ENCODE peak calls at places on chromosomes 5 and 9, in ten cellular contexts. G is HepG2, H is upper lobe of left lung, D is SK-N-SH, O is transverse colon, F is ovary, P is tibial nerve, M is K562, Z is A549, Y is sigmoid colon. N is an unnamed sample.

GRCh38 chr9:91376239-91376638 is 14.5 kb upstream of the AUH start:
- DNase-seq in G (no peak), H (no peak), D (no peak), O (no peak), F (no peak), P (no peak), M (no peak), Z (no peak), Y (no peak), N (no peak)

GRCh38 chr5:88674262-88675158 is 208.5 kb downstream of the MEF2C start:
- DNase-seq in G (no peak), H (peak; percentile 82), D (no peak), O (no peak), F (no peak), P (no peak), M (no peak), Z (no peak), Y (no peak), N (no peak)

GRCh38 chr9:136255166-136255538 is 9.5 kb upstream of the QSOX2 start:
- DNase-seq in G (peak; percentile 27), H (peak; percentile 42), D (no peak), O (no peak), F (peak; percentile 70), P (no peak), M (no peak), Z (no peak), Y (no peak), N (no peak)

GRCh38 chr9:113574381-113575262 is 111.1 kb downstream of the RGS3 start:
- DNase-seq in G (no peak), H (no peak), D (no peak), O (no peak), F (no peak), P (no peak), M (no peak), Z (no peak), Y (peak; percentile 48), N (no peak)

GRCh38 chr9:28059192-28059591 is 485.9 kb upstream of the C9orf72 start:
- DNase-seq in G (no peak), H (no peak), D (no peak), O (no peak), F (no peak), P (no peak), M (no peak), Z (no peak), Y (no peak), N (no peak)

GRCh38 chr9:35962126-35962906 is 4.4 kb upstream of the OR2S2 start:
- DNase-seq in G (no peak), H (peak; percentile 57), D (peak; percentile 22), O (peak; percentile 37), F (no peak), P (no peak), M (peak; percentile 13), Z (no peak), Y (peak; percentile 76), N (no peak)

GRCh38 chr5:147397616-147398015 is 112.3 kb downstream of the DPYSL3 start:
- DNase-seq in G (no peak), H (no peak), D (no peak), O (no peak), F (no peak), P (no peak), M (no peak), Z (peak; percentile 23), Y (no peak), N (no peak)

GRCh38 chr5:162817381-162817780 is 620.0 kb upstream of the CCNG1 start:
- DNase-seq in G (no peak), H (no peak), D (no peak), O (no peak), F (no peak), P (no peak), M (no peak), Z (no peak), Y (no peak), N (no peak)

GRCh38 chr9:134407123-134407779 is 81.0 kb downstream of the RXRA start:
- DNase-seq in G (no peak), H (peak; percentile 95), D (peak; percentile 97), O (peak; percentile 89), F (peak; percentile 82), P (peak; percentile 74), M (peak; percentile 94), Z (peak; percentile 96), Y (peak; percentile 96), N (peak; percentile 91)

GRCh38 chr9:134403682-134404301 is 77.5 kb downstream of the RXRA start:
- DNase-seq in G (no peak), H (no peak), D (no peak), O (peak; percentile 66), F (peak; percentile 80), P (peak; percentile 80), M (no peak), Z (no peak), Y (peak; percentile 92), N (peak; percentile 63)

GRCh38 chr9:134406366-134407122 is 80.3 kb downstream of the RXRA start:
- DNase-seq in G (no peak), H (peak; percentile 76), D (peak; percentile 58), O (no peak), F (no peak), P (no peak), M (no peak), Z (peak; percentile 66), Y (no peak), N (no peak)

GRCh38 chr9:134404376-134405358 is 78.4 kb downstream of the RXRA start:
- DNase-seq in G (no peak), H (no peak), D (no peak), O (no peak), F (no peak), P (no peak), M (no peak), Z (no peak), Y (no peak), N (no peak)

GRCh38 chr9:134405527-134405926 is 79.3 kb downstream of the RXRA start:
- DNase-seq in G (no peak), H (no peak), D (no peak), O (no peak), F (no peak), P (no peak), M (no peak), Z (no peak), Y (no peak), N (no peak)
- H3K4me1 ChIP-seq in G (no peaks in the 10 kb centered on the region), H (peaks cover 79% of the 10 kb centered on the region), D (peaks cover 43% of the 10 kb centered on the region), O (peaks cover 57% of the 10 kb centered on the region), F (peaks cover 39% of the 10 kb centered on the region), P (peaks cover 74% of the 10 kb centered on the region), M (peaks cover 35% of the 10 kb centered on the region), Z (peaks cover 69% of the 10 kb centered on the region), Y (peaks cover 97% of the 10 kb centered on the region), N (peaks cover 97% of the 10 kb centered on the region)

GRCh38 chr9:128901822-128902221 is 19.0 kb upstream of the PHYHD1 start:
- DNase-seq in G (no peak), H (no peak), D (no peak), O (no peak), F (no peak), P (no peak), M (no peak), Z (no peak), Y (no peak), N (no peak)
- H3K4me3 ChIP-seq in G (no peak overlapping the region), H (peak overlapping the region; percentile 4), D (no peak overlapping the region), O (no peak overlapping the region), F (no peak overlapping the region), P (no peak overlapping the region), M (no peak overlapping the region), Z (no peak overlapping the region), Y (no peak overlapping the region), N (no peak overlapping the region)

GRCh38 chr9:124658165-124659017 is 112.7 kb downstream of the NR6A1 start:
- DNase-seq in G (peak; percentile 76), H (no peak), D (peak; percentile 76), O (peak; percentile 62), F (peak; percentile 27), P (peak; percentile 31), M (peak; percentile 30), Z (peak; percentile 97), Y (peak; percentile 73), N (peak; percentile 59)

GRCh38 chr9:124661184-124661755 is 109.8 kb downstream of the NR6A1 start:
- DNase-seq in G (no peak), H (no peak), D (no peak), O (no peak), F (no peak), P (no peak), M (no peak), Z (no peak), Y (no peak), N (no peak)

GRCh38 chr9:124657526-124657925 is 113.6 kb downstream of the NR6A1 start:
- DNase-seq in G (no peak), H (no peak), D (no peak), O (no peak), F (no peak), P (no peak), M (no peak), Z (no peak), Y (no peak), N (no peak)

GRCh38 chr9:124660341-124660801 is 110.7 kb downstream of the NR6A1 start:
- DNase-seq in G (peak; percentile 36), H (no peak), D (peak; percentile 22), O (peak; percentile 11), F (no peak), P (no peak), M (no peak), Z (peak; percentile 57), Y (no peak), N (no peak)

GRCh38 chr9:124659099-124659659 is 111.9 kb downstream of the NR6A1 start:
- DNase-seq in G (peak; percentile 93), H (peak; percentile 87), D (peak; percentile 71), O (peak; percentile 66), F (peak; percentile 48), P (peak; percentile 41), M (peak; percentile 83), Z (peak; percentile 94), Y (peak; percentile 83), N (peak; percentile 53)
- TF ChIP-seq EP300 in G (peak; percentile 2), H (no peak), D (peak; percentile 25), O (no peak), F (no peak), P (no peak), M (peak; percentile 61), Z (no peak), Y (no peak), N (no peak)

DNA sequence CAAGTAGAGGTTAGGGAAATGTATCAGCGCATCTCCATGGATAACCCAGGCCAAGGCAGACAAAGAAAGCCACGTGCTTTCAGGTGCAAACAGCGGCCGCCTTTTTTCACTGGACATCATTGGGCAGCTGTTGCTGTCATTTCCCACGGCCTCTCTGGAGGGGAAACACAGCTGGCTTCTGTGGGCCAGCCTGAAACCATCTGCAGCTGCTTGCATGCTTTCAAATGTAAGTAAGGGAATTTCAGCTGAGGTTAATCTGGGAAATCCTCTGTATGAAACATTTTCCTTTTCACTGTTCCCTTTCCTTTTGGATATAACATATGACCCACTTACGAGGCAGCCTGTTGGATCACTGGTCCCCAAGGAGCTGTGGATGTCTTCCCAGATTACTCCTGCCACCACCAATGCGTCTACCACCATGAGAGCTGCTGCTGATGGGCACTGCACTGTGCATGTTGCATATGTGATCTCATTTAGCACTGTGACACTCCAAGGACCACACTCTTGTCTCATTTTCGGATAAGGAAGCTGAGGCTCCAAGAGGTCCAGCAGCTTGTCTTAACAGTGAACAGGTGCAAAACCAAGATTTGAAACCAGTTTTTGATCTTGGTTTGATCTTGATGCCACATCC is 106.3 kb downstream of the C9orf152 start:
- DNase-seq in G (no peak), H (no peak), D (no peak), O (peak; percentile 62), F (no peak), P (no peak), M (no peak), Z (no peak), Y (no peak), N (no peak)
- H3K4me1 ChIP-seq in G (peaks cover 8% of the 10 kb centered on the region), H (peaks cover 79% of the 10 kb centered on the region), D (peaks cover 9% of the 10 kb centered on the region), O (no peaks in the 10 kb centered on the region), F (peaks cover 13% of the 10 kb centered on the region), P (peaks cover 19% of the 10 kb centered on the region), M (no peaks in the 10 kb centered on the region), Z (peaks cover 17% of the 10 kb centered on the region), Y (peaks cover 46% of the 10 kb centered on the region), N (peaks cover 44% of the 10 kb centered on the region)

N was measured in stomach.